ENCODE peak calls at places on chromosomes 4 and X, in five cellular contexts. D is cardiac fibroblast, E is AG10803, U is upper lobe of right lung, L is lower lobe of right lung. F is an unnamed sample.

GRCh38 chr4:159227378-159227777 is 124.5 kb downstream of the RAPGEF2 start:
- DNase-seq in D (no peak), E (no peak), U (no peak), L (no peak), F (no peak)

GRCh38 chr4:147732516-147733193 is 767 bp downstream of the ARHGAP10 start:
- DNase-seq in D (peak), E (peak), U (peak), L (peak), F (peak)

GRCh38 chrX:22148565-22148964 is 116.4 kb downstream of the PHEX start:
- DNase-seq in D (no peak), E (no peak), U (no peak), L (no peak), F (no peak)

GRCh38 chr4:2142630-2143427 is 83.7 kb downstream of the NAT8L start:
- DNase-seq in D (peak), E (no peak), U (no peak), L (no peak), F (no peak)

GRCh38 chrX:118666521-118666920 is 60.9 kb upstream of the IL13RA1 start:
- DNase-seq in D (no peak), E (no peak), U (no peak), L (no peak), F (no peak)

GRCh38 chr4:111839186-111839585 is 306.1 kb upstream of the FAM241A start:
- DNase-seq in D (no peak), E (peak), U (no peak), L (no peak), F (no peak)

GRCh38 chrX:149497626-149498025 is 7.5 kb downstream of the IDS start:
- DNase-seq in D (no peak), E (peak), U (no peak), L (no peak), F (no peak)

GRCh38 chr4:38132140-38132673 is 172.0 kb downstream of the PTTG2 start:
- DNase-seq in D (peak), E (peak), U (no peak), L (no peak), F (no peak)

GRCh38 chr4:105474110-105474518 is 252 bp upstream of the PPA2 start:
- DNase-seq in D (peak), E (peak), U (peak), L (peak), F (peak)

GRCh38 chr4:118718511-118719170 is 33.4 kb downstream of the METTL14 start:
- DNase-seq in D (no peak), E (no peak), U (no peak), L (no peak), F (no peak)

GRCh38 chr4:15794905-15795304 is 16.8 kb downstream of the CD38 start:
- DNase-seq in D (no peak), E (no peak), U (no peak), L (no peak), F (no peak)

GRCh38 chr4:61004651-61005170 is 195.4 kb upstream of the ADGRL3 start:
- DNase-seq in D (no peak), E (no peak), U (no peak), L (no peak), F (no peak)

GRCh38 chr4:152807294-152807829 is 27.6 kb downstream of the ARFIP1 start:
- DNase-seq in D (no peak), E (peak), U (no peak), L (no peak), F (no peak)

GRCh38 chr4:7680106-7680505 is 245.4 kb upstream of the PSAPL1 start:
- DNase-seq in D (no peak), E (no peak), U (no peak), L (no peak), F (no peak)

GRCh38 chr4:7680731-7681130 is 246.0 kb upstream of the PSAPL1 start:
- DNase-seq in D (no peak), E (no peak), U (no peak), L (no peak), F (no peak)

GRCh38 chr4:7686166-7686870 is 251.6 kb upstream of the PSAPL1 start:
- DNase-seq in D (no peak), E (no peak), U (no peak), L (peak), F (no peak)

GRCh38 chr4:7684294-7684693 is 249.6 kb upstream of the PSAPL1 start:
- DNase-seq in D (no peak), E (no peak), U (no peak), L (no peak), F (no peak)

DNA sequence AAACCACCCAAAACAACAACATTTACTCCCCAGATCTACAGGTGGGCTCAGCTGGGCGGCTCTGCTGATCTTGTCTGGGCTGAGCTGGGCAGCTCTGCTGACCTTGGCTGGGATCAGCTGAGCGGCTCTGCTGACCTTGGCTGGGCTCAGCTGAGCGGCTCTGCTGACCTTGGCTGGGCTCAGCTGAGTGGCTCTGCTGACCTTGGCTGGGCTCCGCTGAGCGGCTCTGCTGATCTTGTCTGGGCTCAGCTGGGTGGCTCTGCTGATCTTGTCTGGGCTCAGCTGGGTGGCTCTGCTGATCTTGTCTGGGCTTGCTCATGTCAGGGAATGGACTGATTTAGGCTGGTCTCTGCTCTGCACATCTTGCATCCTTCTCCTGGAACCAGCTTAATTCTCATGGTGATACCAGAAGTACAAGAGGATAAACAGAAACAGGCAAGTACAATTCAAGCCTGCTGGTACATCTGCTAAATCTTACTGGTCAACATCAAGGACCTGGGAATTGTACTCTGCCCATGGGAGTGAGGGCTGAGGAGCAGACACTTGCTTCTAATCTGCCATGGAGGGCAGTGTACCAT is 248.5 kb upstream of the PSAPL1 start:
- DNase-seq in D (no peak), E (no peak), U (no peak), L (peak), F (no peak)
- TF ChIP-seq CTCF in D (no peak), E (no peak), U (no peak), L (no peak), F (no peak)

DNA sequence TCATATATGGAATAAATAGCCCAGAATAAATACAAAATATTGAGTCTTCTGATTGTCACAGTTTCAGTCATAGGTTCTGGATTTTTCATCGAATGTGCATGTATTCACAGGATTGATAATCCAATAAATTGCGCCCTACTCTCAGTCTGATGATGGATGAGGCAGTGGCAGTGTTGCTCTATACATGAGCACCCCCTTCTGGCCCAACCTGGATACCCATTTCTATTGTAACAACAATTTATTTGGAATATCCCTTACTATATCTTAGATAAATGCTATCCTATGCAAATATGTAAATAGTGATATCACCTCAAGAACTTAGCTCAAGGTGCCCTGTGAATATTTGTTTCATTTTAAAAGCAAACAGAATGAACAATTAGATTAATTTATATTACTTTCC is 733.7 kb upstream of the PABPC4L start:
- DNase-seq in D (no peak), E (no peak), U (no peak), L (no peak), F (peak)
- TF ChIP-seq CTCF in D (no peak), E (no peak), U (peak), L (no peak), F (peak)

GRCh38 chr4:93894995-93895394 is 66.4 kb downstream of the ATOH1 start:
- DNase-seq in D (no peak), E (no peak), U (no peak), L (no peak), F (no peak)

GRCh38 chr4:93897559-93897958 is 69.0 kb downstream of the ATOH1 start:
- DNase-seq in D (peak), E (no peak), U (no peak), L (no peak), F (no peak)
- TF ChIP-seq CTCF in D (no peak), E (no peak), U (peak), L (peak), F (no peak)

DNA sequence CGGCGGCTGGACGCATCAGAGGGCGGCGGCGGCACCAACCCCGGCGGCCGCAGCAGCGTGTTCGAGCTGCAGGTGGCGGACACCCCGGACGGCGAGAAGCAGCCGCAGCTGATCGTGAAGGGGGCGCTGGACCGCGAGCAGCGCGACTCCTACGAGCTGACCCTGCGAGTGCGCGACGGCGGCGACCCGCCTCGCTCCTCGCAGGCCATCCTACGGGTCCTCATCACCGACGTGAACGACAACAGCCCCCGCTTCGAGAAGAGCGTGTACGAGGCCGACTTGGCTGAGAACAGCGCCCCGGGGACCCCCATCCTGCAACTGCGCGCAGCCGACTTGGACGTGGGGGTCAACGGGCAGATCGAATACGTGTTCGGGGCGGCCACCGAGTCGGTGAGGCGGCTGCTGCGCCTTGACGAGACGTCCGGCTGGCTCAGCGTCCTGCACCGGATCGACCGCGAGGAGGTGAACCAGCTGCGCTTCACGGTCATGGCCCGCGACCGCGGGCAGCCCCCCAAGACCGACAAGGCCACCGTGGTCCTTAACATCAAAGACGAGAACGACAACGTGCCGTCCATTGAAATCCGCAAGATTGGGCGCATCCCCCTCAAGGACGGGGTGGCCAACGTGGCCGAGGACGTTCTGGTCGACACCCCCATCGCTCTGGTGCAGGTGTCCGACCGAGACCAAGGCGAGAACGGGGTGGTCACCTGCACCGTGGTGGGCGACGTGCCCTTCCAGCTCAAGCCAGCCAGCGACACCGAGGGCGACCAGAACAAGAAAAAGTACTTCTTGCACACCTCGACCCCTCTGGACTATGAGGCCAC is 2.1 kb downstream of the PCDH7 start:
- DNase-seq in D (no peak), E (no peak), U (no peak), L (no peak), F (peak)
- TF ChIP-seq CTCF in D (peak), E (no peak), U (no peak), L (peak), F (peak)

GRCh38 chrX:104307341-104307740 is 52.6 kb upstream of the ESX1 start:
- DNase-seq in D (no peak), E (no peak), U (no peak), L (no peak), F (no peak)

GRCh38 chrX:104310657-104311056 is 55.9 kb upstream of the ESX1 start:
- DNase-seq in D (no peak), E (no peak), U (no peak), L (no peak), F (no peak)

GRCh38 chrX:104310084-104310483 is 55.4 kb upstream of the ESX1 start:
- DNase-seq in D (peak), E (peak), U (no peak), L (no peak), F (no peak)

GRCh38 chrX:104306180-104306579 is 51.4 kb upstream of the ESX1 start:
- DNase-seq in D (no peak), E (no peak), U (no peak), L (no peak), F (no peak)

DNA sequence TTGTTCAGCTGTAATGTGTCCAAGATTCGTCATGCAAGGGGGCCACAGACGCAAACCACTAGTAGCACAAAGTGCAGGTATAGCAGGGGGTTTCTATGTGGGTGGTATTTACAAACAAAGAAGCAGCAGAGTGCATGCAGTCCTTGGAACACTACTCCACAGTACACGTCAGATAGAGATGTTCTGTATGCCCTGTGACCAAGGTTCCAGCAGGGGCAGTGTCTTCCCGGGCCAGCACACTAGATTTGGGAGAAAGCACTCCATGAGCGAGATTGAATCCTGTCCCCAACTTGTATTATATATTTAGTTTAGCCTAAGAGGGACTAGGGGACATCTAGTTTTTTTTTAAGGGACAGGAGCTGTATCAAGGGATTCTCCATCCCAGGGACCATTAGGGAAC is 54.4 kb upstream of the ESX1 start:
- DNase-seq in D (no peak), E (no peak), U (no peak), L (no peak), F (no peak)
- TF ChIP-seq CTCF in D (no peak), E (no peak), U (no peak), L (no peak), F (no peak)